ENCODE peak calls at places on chromosome 17, in five cellular contexts. H is tibial nerve, C is heart right ventricle, Q is A549, B is ovary. G is an unnamed sample.

GRCh38 chr17:11986939-11987329 is 10.3 kb downstream of the ZNF18 start:
- DNase-seq in C (no peak), Q (peak), B (no peak), H (no peak), G (no peak)

GRCh38 chr17:66347661-66348604 is 45.5 kb downstream of the PRKCA start:
- DNase-seq in Q (no peak), C (no peak), H (no peak), B (no peak), G (no peak)

GRCh38 chr17:74206332-74206818 is 2.9 kb downstream of the RPL38 start:
- DNase-seq in H (no peak), Q (no peak), C (no peak), B (no peak), G (no peak)

GRCh38 chr17:38701504-38702165 is 3.4 kb upstream of the MLLT6 start:
- DNase-seq in B (peak), H (no peak), C (no peak), Q (peak), G (no peak)

GRCh38 chr17:5583426-5584382 is 605 bp downstream of the NLRP1 start:
- DNase-seq in C (peak), B (no peak), H (no peak), Q (no peak), G (no peak)

GRCh38 chr17:39328815-39329214 is 72.6 kb downstream of the FBXL20 start:
- DNase-seq in C (no peak), H (no peak), Q (no peak), B (no peak), G (no peak)

GRCh38 chr17:57521606-57522435 is 223.3 kb downstream of the CCDC182 start:
- DNase-seq in H (no peak), B (no peak), Q (no peak), C (no peak), G (no peak)

GRCh38 chr17:7842950-7843535 is 9.0 kb downstream of the KDM6B start:
- DNase-seq in Q (peak), B (peak), C (peak), H (peak), G (peak)

GRCh38 chr17:40344321-40345160 is 20.0 kb downstream of the GJD3 start:
- DNase-seq in Q (no peak), B (no peak), H (no peak), C (no peak), G (no peak)

GRCh38 chr17:48484850-48485249 is 46.0 kb downstream of the HOXB1 start:
- DNase-seq in Q (no peak), C (no peak), B (no peak), H (no peak), G (no peak)

GRCh38 chr17:35713069-35713728 is 18.2 kb upstream of the RASL10B start:
- DNase-seq in H (no peak), Q (no peak), C (no peak), B (no peak), G (no peak)

GRCh38 chr17:33562792-33563191 is 269.7 kb upstream of the ASIC2 start:
- DNase-seq in C (no peak), H (no peak), Q (no peak), B (no peak), G (no peak)

GRCh38 chr17:40530988-40531971 is 29.9 kb upstream of the TNS4 start:
- DNase-seq in H (peak), C (no peak), Q (no peak), B (no peak), G (no peak)

GRCh38 chr17:60253048-60253447 is 103.3 kb downstream of the CA4 start:
- DNase-seq in B (no peak), C (no peak), Q (no peak), H (no peak), G (no peak)

GRCh38 chr17:41340934-41341861 is 9.4 kb downstream of the KRT33A start:
- DNase-seq in C (no peak), B (no peak), Q (no peak), H (no peak), G (no peak)

GRCh38 chr17:52120465-52120864 is 38.0 kb downstream of the CA10 start:
- DNase-seq in Q (no peak), B (no peak), C (no peak), H (no peak), G (no peak)

GRCh38 chr17:33241390-33241789 is 51.7 kb downstream of the ASIC2 start:
- DNase-seq in B (no peak), H (no peak), Q (peak), C (no peak), G (no peak)

GRCh38 chr17:76696763-76697701 is 13.7 kb downstream of the MXRA7 start:
- DNase-seq in C (peak), Q (no peak), B (peak), H (no peak), G (no peak)

GRCh38 chr17:76718516-76718915 is 7.8 kb upstream of the MXRA7 start:
- DNase-seq in B (no peak), Q (no peak), H (no peak), C (no peak), G (no peak)

GRCh38 chr17:58319181-58320162 is 9.1 kb downstream of the TSPOAP1 start:
- DNase-seq in H (no peak), B (no peak), C (no peak), Q (no peak), G (no peak)

GRCh38 chr17:21174186-21174585 is 39.8 kb downstream of the TMEM11 start:
- DNase-seq in Q (no peak), B (no peak), H (no peak), C (no peak), G (no peak)

GRCh38 chr17:61232871-61233270 is 166.8 kb upstream of the TBX2 start:
- DNase-seq in H (no peak), B (no peak), Q (no peak), C (no peak), G (no peak)

GRCh38 chr17:7175363-7175733 is 3.8 kb downstream of the ASGR1 start:
- DNase-seq in Q (no peak), C (no peak), H (no peak), B (no peak), G (no peak)

GRCh38 chr17:2396568-2397246 is 4.2 kb downstream of the MNT start:
- DNase-seq in C (peak), B (peak), H (peak), Q (peak), G (peak)

GRCh38 chr17:27396941-27397340 is 59.3 kb upstream of the KSR1 start:
- DNase-seq in H (no peak), Q (no peak), C (no peak), B (no peak), G (no peak)

GRCh38 chr17:12665263-12666210 is at the start of gene MYOCD:
- DNase-seq in Q (peak), C (peak), B (peak), H (no peak), G (no peak)

GRCh38 chr17:31318298-31319190 is 2.9 kb downstream of the EVI2A start:
- DNase-seq in Q (no peak), H (peak), C (peak), B (peak), G (peak)

GRCh38 chr17:50272711-50273653 is 1.3 kb upstream of the TMEM92 start:
- DNase-seq in Q (peak), B (peak), C (peak), H (no peak), G (no peak)

GRCh38 chr17:17001874-17002520 is 30.1 kb upstream of the TNFRSF13B start:
- DNase-seq in Q (peak), C (peak), B (peak), H (peak), G (peak)

GRCh38 chr17:57086069-57086930 is 1.3 kb downstream of the AKAP1 start:
- DNase-seq in B (peak), H (no peak), C (peak), Q (peak), G (no peak)

GRCh38 chr17:73010414-73010813 is 82.1 kb downstream of the SLC39A11 start:
- DNase-seq in Q (no peak), H (no peak), B (no peak), C (no peak), G (no peak)

GRCh38 chr17:48247038-48247437 is 139.5 kb downstream of the SNX11 start:
- DNase-seq in C (no peak), B (no peak), Q (peak), H (no peak), G (no peak)

GRCh38 chr17:82623707-82624106 is 24.5 kb downstream of the WDR45B start:
- DNase-seq in C (no peak), Q (no peak), B (no peak), H (no peak), G (no peak)

GRCh38 chr17:40666366-40666765 is 1.4 kb upstream of the KRT222 start:
- DNase-seq in Q (no peak), C (no peak), H (no peak), B (no peak), G (no peak)

GRCh38 chr17:78364436-78365281 is 4.8 kb upstream of the SOCS3 start:
- DNase-seq in C (no peak), H (no peak), Q (no peak), B (no peak), G (no peak)

GRCh38 chr17:78366109-78366848 is 6.4 kb upstream of the SOCS3 start:
- DNase-seq in B (peak), C (no peak), H (no peak), Q (no peak), G (no peak)

GRCh38 chr17:78368348-78368747 is 8.5 kb upstream of the SOCS3 start:
- DNase-seq in B (no peak), H (no peak), C (no peak), Q (no peak), G (no peak)

GRCh38 chr17:78367193-78367592 is 7.3 kb upstream of the SOCS3 start:
- DNase-seq in B (no peak), H (no peak), Q (no peak), C (no peak), G (no peak)

DNA sequence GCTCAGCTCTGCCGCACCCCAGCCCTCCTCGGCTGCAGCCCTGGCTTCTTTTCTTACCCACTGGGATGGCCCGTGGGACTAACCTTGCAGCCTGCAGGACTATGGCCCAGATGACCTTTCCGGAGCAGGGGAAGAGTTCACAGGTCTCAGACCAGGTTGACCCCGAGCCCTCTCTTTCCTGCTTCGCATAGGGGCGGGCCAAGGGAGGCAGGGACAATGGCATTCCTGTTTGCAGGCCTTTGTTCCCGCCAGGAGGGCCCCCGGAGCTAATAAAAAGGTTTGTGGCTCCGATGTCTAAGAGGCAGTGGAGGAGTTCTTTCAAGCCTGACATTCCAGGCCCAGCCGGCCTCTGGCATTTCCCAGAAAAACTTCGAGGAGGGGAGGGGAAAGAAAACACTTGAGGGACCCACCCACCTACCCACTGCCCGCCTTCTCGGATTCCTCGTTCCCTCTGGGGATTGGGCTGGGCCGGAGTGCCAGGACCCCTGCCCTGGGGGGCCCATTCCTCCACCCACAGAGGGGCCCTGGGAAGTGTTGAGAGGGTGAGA is 5.8 kb upstream of the SOCS3 start:
- DNase-seq in B (peak), H (no peak), Q (no peak), C (no peak), G (no peak)
- H3K27ac ChIP-seq in B (peak), H (peak), Q (peak), C (peak), G (no peak)

DNA sequence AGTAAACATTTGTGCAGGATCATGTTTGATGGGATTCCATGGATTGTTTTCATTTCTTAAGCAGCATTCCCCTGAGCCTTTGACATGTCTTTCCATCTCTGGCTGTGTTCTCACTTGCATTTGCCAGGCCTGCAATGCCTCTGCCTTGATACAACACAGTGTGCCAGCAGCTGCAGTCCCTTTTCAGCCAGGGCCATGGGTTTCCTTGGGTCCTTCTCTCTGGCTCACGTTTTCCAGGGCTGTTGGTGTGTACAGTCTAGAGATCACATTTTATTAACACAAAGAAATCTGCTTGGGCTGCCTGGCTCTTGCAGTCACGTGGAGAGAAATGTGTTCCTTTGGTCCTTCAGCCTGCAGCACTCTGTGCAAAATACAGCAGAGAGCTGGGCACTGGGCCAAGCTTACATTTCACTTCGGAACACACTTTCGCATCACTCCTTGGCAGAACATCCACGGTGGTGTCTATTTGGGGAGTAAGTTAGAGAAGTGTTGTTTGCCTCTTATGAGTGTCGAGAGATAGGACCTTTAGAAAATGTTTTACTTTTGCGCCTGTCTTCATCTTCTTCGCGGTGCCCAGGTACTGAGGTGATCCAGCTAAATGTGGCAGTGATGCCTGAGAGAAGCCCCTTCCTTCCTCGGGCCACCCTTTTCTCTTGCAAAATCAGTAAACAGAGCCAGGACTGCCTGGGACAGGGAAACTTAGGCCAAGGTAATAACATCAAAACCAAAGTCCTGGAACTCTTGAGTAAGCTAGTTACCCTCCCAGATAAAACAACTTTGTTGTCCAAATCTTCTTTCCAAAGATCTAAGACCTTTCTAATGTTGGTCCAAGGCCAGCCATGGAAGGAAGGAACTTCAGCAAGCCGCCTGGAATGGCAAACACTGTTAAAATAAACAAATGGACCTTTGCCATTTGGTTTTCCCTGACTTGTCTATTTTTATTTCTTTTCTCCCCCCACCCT is 20.9 kb downstream of the HLF start:
- DNase-seq in H (peak), Q (no peak), C (peak), B (peak), G (no peak)
- H3K27ac ChIP-seq in H (peak), Q (peak), C (peak), B (peak), G (peak)

GRCh38 chr17:3959295-3959899 is 4.8 kb downstream of the ATP2A3 start:
- DNase-seq in C (no peak), Q (peak), B (no peak), H (no peak), G (no peak)
- H3K27ac ChIP-seq in C (no peak), Q (peak), B (no peak), H (no peak), G (no peak)

GRCh38 chr17:62802531-62803205 is 5.4 kb downstream of the MARCHF10 start:
- DNase-seq in B (no peak), H (no peak), Q (no peak), C (no peak), G (no peak)

GRCh38 chr17:62801553-62801952 is 6.6 kb downstream of the MARCHF10 start:
- DNase-seq in C (no peak), Q (no peak), H (no peak), B (no peak), G (no peak)

GRCh38 chr17:62797959-62798358 is 10.2 kb downstream of the MARCHF10 start:
- DNase-seq in H (no peak), C (no peak), B (no peak), Q (no peak), G (no peak)

GRCh38 chr17:62804025-62804424 is 4.1 kb downstream of the MARCHF10 start:
- DNase-seq in C (no peak), B (no peak), H (no peak), Q (no peak), G (no peak)

DNA sequence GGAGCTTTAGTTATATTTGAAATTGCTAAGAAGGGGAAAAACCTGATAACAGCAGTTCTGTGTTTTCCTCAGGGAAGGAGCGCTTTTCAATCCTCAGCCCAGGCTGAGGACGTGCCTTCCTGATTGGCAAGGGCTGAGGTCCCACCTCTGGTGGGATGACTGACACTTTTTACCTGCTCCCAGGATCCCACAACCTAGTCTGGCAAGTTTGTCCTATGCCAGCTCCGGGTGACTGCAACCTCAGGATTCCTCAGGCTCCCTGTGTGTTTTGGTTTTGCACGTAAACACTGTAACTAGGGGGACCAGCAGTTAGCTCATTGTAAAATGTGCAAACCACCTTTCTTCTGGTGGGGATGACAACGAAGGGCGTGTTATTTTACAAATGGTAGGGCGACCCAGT is 7.5 kb downstream of the MARCHF10 start:
- DNase-seq in C (no peak), B (no peak), Q (no peak), H (no peak), G (no peak)
- H3K27ac ChIP-seq in C (no peak), B (no peak), Q (peak), H (no peak), G (peak)

DNA sequence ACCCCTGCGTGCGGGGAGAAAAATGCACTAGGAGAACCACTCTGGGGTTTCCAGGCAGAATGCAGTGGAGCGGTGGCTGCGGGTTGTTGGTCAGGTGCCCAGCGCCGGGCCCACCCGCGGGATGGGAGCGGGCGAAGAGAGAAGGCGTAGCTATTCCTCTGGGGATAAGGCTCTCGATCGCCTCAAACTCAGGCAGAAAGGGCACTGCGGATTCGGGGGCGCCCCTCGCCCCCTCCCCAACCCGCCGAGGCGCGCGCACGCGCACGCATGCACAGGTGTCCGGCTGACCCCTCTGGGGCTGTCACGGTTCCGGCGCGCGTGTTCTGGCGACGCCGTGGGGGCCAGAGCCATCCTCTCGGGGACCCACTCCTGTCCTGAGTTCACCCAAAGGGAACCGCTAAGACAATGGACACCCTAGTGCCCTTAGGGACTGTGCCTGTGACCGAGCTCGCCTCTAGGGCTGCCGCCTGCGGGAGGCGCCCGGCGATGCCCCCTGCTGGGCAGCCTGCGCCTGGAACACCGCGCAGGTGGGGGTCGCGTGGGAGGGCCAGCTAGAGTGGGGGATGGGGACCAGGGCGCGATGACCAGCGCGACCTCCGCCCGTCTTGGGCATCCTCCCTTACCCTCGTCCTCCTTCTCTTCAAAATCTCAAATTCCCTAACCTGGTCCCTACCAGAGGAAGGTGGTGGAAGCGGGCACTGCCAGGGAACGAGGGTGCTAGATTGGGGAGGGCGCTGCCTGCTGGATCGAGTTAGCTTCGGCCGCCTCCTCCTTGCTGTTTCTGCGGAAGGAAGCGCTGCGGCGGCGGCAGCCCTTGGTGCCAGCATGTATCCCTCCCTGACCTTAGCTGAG is 14.4 kb upstream of the CBX8 start:
- DNase-seq in Q (peak), C (no peak), H (no peak), B (no peak), G (no peak)
- H3K27ac ChIP-seq in Q (peak), C (no peak), H (no peak), B (no peak), G (no peak)

DNA sequence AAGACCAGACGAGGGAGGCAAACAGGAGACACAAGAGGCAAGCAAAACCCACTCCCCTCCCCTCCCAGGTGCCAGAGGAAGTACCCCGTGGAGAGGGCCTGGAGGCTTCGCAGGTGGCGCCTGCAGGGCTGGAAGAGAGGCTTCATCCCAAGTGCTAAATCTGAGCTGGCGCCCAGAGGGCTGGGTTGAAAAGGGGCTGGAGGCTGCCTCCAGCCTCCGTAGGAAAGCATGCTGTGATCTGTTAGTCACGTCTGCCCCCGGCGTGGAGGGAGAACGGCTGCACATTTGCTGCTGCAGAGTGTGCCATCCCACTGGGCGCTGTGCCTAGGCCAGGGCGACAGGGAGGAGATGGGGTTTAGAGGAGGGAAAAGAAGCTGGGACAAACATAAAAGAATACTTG is 16.9 kb downstream of the RPH3AL start:
- DNase-seq in H (no peak), C (no peak), B (peak), Q (no peak), G (no peak)
- H3K27ac ChIP-seq in H (no peak), C (peak), B (peak), Q (no peak), G (no peak)

DNA sequence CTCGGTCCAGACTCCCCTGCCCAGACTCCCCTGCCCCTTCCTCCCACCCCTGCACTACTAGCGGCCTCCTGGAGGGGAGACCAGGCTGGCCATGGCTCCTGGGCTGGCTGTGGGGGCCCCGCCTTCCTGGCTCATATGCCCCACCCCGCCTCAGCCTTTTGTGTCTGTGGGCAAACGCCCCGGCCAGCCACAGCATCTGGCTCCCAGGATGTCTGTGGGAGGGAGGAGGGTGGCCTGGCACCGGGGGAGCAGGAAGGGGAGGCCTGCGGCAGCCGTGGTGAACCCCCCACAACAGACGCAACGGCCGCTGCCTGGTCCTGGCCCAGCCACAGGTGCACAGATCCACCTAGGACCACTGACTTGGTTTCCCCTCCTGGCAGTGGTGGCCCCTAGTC is 32.9 kb downstream of the BAHCC1 start:
- DNase-seq in C (no peak), B (no peak), Q (no peak), H (no peak), G (peak)
- H3K27ac ChIP-seq in C (no peak), B (no peak), Q (peak), H (no peak), G (peak)

G was measured in caudate nucleus.